ENCODE peak calls at places on chromosomes 7 and 10, in ten cellular contexts. S, Y, K, U, C, J, P, Z, R and Q are unnamed samples.
A peak's percentile ranks its signal among the peaks of the same experiment; 100 is the strongest.

GRCh38 chr7:91266931-91267557 is 2.8 kb downstream of the FZD1 start:
- DNase-seq in P (no peak), K (no peak), R (no peak), J (no peak), Y (no peak), C (peak; percentile 20), U (no peak), Z (no peak), S (no peak), Q (no peak)

GRCh38 chr10:121510201-121510771 is 88.0 kb downstream of the FGFR2 start:
- DNase-seq in S (no peak), Y (no peak), Z (no peak), K (no peak), P (no peak), U (no peak), R (no peak), J (no peak), C (no peak), Q (no peak)

GRCh38 chr7:73991522-73992103 is 36.4 kb upstream of the ELN start:
- DNase-seq in J (no peak), S (no peak), K (no peak), Z (no peak), R (no peak), Y (no peak), C (no peak), U (no peak), P (no peak), Q (no peak)

GRCh38 chr7:145036592-145037386 is 200.9 kb upstream of the TPK1 start:
- DNase-seq in R (peak; percentile 83), J (no peak), Z (no peak), K (no peak), P (no peak), S (no peak), C (peak; percentile 49), Y (peak; percentile 21), U (peak; percentile 1), Q (peak; percentile 28)

GRCh38 chr10:59905066-59905734 is 1.2 kb downstream of the CCDC6 start:
- DNase-seq in Z (peak; percentile 16), Y (peak; percentile 58), U (no peak), J (no peak), R (peak; percentile 49), C (peak; percentile 3), K (no peak), P (peak; percentile 58), S (no peak), Q (no peak)

GRCh38 chr7:95577137-95577536 is 19.2 kb downstream of the PDK4 start:
- DNase-seq in U (no peak), Y (no peak), R (no peak), Z (no peak), C (no peak), K (no peak), P (no peak), S (no peak), J (no peak), Q (no peak)

GRCh38 chr10:57657164-57657765 is 610.4 kb downstream of the IPMK start:
- DNase-seq in J (no peak), S (no peak), K (no peak), Z (no peak), Y (no peak), R (peak; percentile 67), C (peak; percentile 50), P (no peak), U (peak; percentile 0), Q (peak; percentile 45)

GRCh38 chr10:59303018-59303417 is 59.3 kb downstream of the FAM13C start:
- DNase-seq in R (no peak), S (no peak), U (no peak), C (no peak), K (no peak), Y (no peak), Z (no peak), P (no peak), J (no peak), Q (no peak)

GRCh38 chr7:99459087-99459486 is 6.9 kb downstream of the ATP5MF start:
- DNase-seq in Z (no peak), U (no peak), C (no peak), P (no peak), S (no peak), J (no peak), Y (peak; percentile 13), K (no peak), R (peak; percentile 87), Q (no peak)

GRCh38 chr10:80137031-80137712 is 4.6 kb downstream of the PLAC9 start:
- DNase-seq in U (no peak), P (peak; percentile 47), R (no peak), Z (no peak), K (peak; percentile 89), C (no peak), Y (no peak), J (peak; percentile 89), S (no peak), Q (no peak)

GRCh38 chr7:100141554-100141949 is 7.2 kb upstream of the LAMTOR4 start:
- DNase-seq in K (no peak), R (peak; percentile 17), U (no peak), C (no peak), P (no peak), J (no peak), Z (no peak), Y (no peak), S (no peak), Q (no peak)

GRCh38 chr10:60291354-60291930 is 98.2 kb downstream of the ANK3 start:
- DNase-seq in C (no peak), J (no peak), K (no peak), Y (no peak), P (no peak), S (no peak), R (no peak), U (no peak), Z (no peak), Q (peak; percentile 38)

GRCh38 chr10:94239696-94240095 is 123.0 kb downstream of the NOC3L start:
- DNase-seq in S (no peak), U (no peak), K (no peak), Y (no peak), C (no peak), J (no peak), P (no peak), R (no peak), Z (no peak), Q (no peak)